ENCODE peak calls at places on chromosomes 6 and 20, in eight cellular contexts. V, G, F, L, Q, E, H and P are unnamed samples.

GRCh38 chr6:83365931-83366330 is 64.9 kb downstream of the ME1 start:
- DNase-seq in F (no peak), E (no peak), G (no peak), H (no peak), V (no peak), L (peak; percentile 89), Q (peak; percentile 68), P (no peak)

GRCh38 chr6:135324531-135324930 is 143.4 kb downstream of the MYB start:
- DNase-seq in L (no peak), G (no peak), F (peak; percentile 60), H (no peak), E (no peak), Q (no peak), V (no peak), P (no peak)

GRCh38 chr6:15474196-15474595 is 188.6 kb downstream of the DTNBP1 start:
- DNase-seq in H (no peak), V (no peak), E (no peak), F (no peak), G (no peak), L (no peak), Q (peak; percentile 76), P (no peak)

GRCh38 chr6:157059781-157060180 is 263.5 kb downstream of the TMEM242 start:
- DNase-seq in V (no peak), Q (no peak), H (no peak), E (no peak), G (no peak), F (no peak), L (no peak), P (no peak)

GRCh38 chr20:47720636-47721427 is 64.4 kb downstream of the SULF2 start:
- DNase-seq in Q (peak; percentile 65), V (no peak), G (no peak), H (no peak), L (peak; percentile 52), F (no peak), E (no peak), P (no peak)

GRCh38 chr6:64815718-64816117 is 891.3 kb downstream of the EYS start:
- DNase-seq in V (no peak), L (no peak), F (peak; percentile 72), H (no peak), Q (peak; percentile 97), G (no peak), E (peak; percentile 18), P (no peak)

GRCh38 chr6:21199246-21199645 is 394.3 kb upstream of the SOX4 start:
- DNase-seq in H (no peak), E (no peak), G (no peak), F (no peak), V (no peak), L (no peak), Q (no peak), P (no peak)

GRCh38 chr6:34680802-34681515 is 15.6 kb downstream of the ILRUN start:
- DNase-seq in F (peak; percentile 33), L (peak; percentile 38), H (no peak), E (peak; percentile 60), G (no peak), Q (peak; percentile 90), V (no peak), P (no peak)

GRCh38 chr6:30312266-30312665 is 14.5 kb upstream of the TRIM39 start:
- DNase-seq in Q (no peak), E (no peak), G (no peak), F (no peak), V (no peak), H (no peak), L (no peak), P (no peak)

GRCh38 chr6:27592481-27593199 is 119.7 kb upstream of the ZNF184 start:
- DNase-seq in L (peak; percentile 70), F (peak; percentile 96), V (peak; percentile 11), Q (peak; percentile 78), H (peak; percentile 52), G (no peak), E (peak; percentile 95), P (peak; percentile 89)

GRCh38 chr6:119040229-119040628 is 38.2 kb downstream of the FAM184A start:
- DNase-seq in H (no peak), V (no peak), F (no peak), E (no peak), L (no peak), Q (no peak), G (no peak), P (no peak)

GRCh38 chr20:45545754-45546453 is 1.3 kb downstream of the EPPIN start:
- DNase-seq in H (peak; percentile 21), G (no peak), V (peak; percentile 5), F (peak; percentile 69), Q (peak; percentile 36), E (peak; percentile 48), L (peak; percentile 61), P (peak; percentile 14)